ENCODE peak calls at places on chromosomes 5 and 9, in seven cellular contexts. A, E, O, W, B, N and T are unnamed samples.

GRCh38 chr5:94577466-94578245 is 40.7 kb downstream of the KIAA0825 start:
- DNase-seq in O (no peak), B (no peak), A (no peak), N (peak), E (no peak), W (no peak), T (peak)

GRCh38 chr5:13251623-13252367 is 692.7 kb downstream of the DNAH5 start:
- DNase-seq in E (no peak), N (no peak), O (peak), A (peak), W (no peak), B (peak), T (peak)

GRCh38 chr9:91758491-91758981 is 191.5 kb downstream of the ROR2 start:
- DNase-seq in B (no peak), A (peak), O (peak), E (peak), W (peak), N (peak), T (peak)

GRCh38 chr9:27538668-27539067 is 9.1 kb upstream of the MOB3B start:
- DNase-seq in N (no peak), A (no peak), W (no peak), E (no peak), O (no peak), B (no peak), T (no peak)

GRCh38 chr5:179261301-179262125 is 83.7 kb downstream of the ADAMTS2 start:
- DNase-seq in E (no peak), O (peak), A (no peak), N (peak), B (no peak), W (no peak), T (no peak)

GRCh38 chr9:87594218-87594617 is 96.6 kb downstream of the DAPK1 start:
- DNase-seq in A (no peak), O (no peak), B (no peak), W (no peak), N (peak), E (peak), T (peak)

GRCh38 chr5:10733426-10733825 is 27.6 kb downstream of the DAP start:
- DNase-seq in W (no peak), E (no peak), N (no peak), B (no peak), A (no peak), O (no peak), T (no peak)

GRCh38 chr5:28807230-28807629 is 1768.8 kb upstream of the CDH9 start:
- DNase-seq in N (no peak), E (peak), W (no peak), B (no peak), A (no peak), O (no peak), T (no peak)

GRCh38 chr5:134549714-134550113 is 24.2 kb downstream of the JADE2 start:
- DNase-seq in B (no peak), E (peak), N (peak), O (no peak), A (peak), W (no peak), T (peak)

GRCh38 chr5:43485406-43485805 is 1.7 kb upstream of the TMEM267 start:
- DNase-seq in W (peak), N (no peak), O (no peak), E (no peak), A (no peak), B (no peak), T (no peak)

GRCh38 chr5:74974451-74975089 is 77.8 kb downstream of the GCNT4 start:
- DNase-seq in N (no peak), E (no peak), W (no peak), O (no peak), A (no peak), B (no peak), T (no peak)

GRCh38 chr9:129568560-129569505 is 52.1 kb downstream of the C9orf50 start:
- DNase-seq in N (peak), E (no peak), O (peak), A (no peak), W (peak), B (peak), T (no peak)

GRCh38 chr5:61178702-61179101 is 16.4 kb upstream of the SMIM15 start:
- DNase-seq in N (no peak), A (no peak), W (no peak), B (no peak), E (no peak), O (no peak), T (no peak)

GRCh38 chr9:28999806-29000205 is 1426.5 kb upstream of the C9orf72 start:
- DNase-seq in E (no peak), W (no peak), B (no peak), N (no peak), A (no peak), O (no peak), T (no peak)

GRCh38 chr5:131109540-131110255 is 55.4 kb downstream of the HINT1 start:
- DNase-seq in A (peak), B (no peak), W (peak), O (no peak), E (peak), N (peak), T (peak)

GRCh38 chr5:91352831-91353695 is 30.1 kb downstream of the ARRDC3 start:
- DNase-seq in O (no peak), W (no peak), N (no peak), A (no peak), E (no peak), B (no peak), T (no peak)

GRCh38 chr5:5887818-5888217 is 465.3 kb downstream of the ICE1 start:
- DNase-seq in A (no peak), E (no peak), W (no peak), N (no peak), O (no peak), B (no peak), T (no peak)

GRCh38 chr5:448766-449090 is 5.8 kb downstream of the EXOC3 start:
- DNase-seq in B (no peak), O (no peak), A (no peak), W (no peak), E (no peak), N (no peak), T (no peak)

GRCh38 chr9:91101598-91102168 is 260.0 kb downstream of the AUH start:
- DNase-seq in E (no peak), B (no peak), O (peak), N (no peak), A (no peak), W (no peak), T (no peak)

GRCh38 chr5:156329197-156329611 is 2.2 kb downstream of the SGCD start:
- DNase-seq in O (no peak), B (peak), N (peak), A (no peak), E (no peak), W (no peak), T (no peak)

GRCh38 chr5:95042040-95042439 is 242.9 kb downstream of the MCTP1 start:
- DNase-seq in W (no peak), N (no peak), E (no peak), O (no peak), B (no peak), A (no peak), T (no peak)

GRCh38 chr5:112415552-112415951 is 3.5 kb downstream of the EPB41L4A start:
- DNase-seq in N (no peak), B (no peak), E (no peak), O (no peak), W (no peak), A (no peak), T (no peak)

GRCh38 chr9:129406278-129407225 is 214.3 kb downstream of the C9orf50 start:
- DNase-seq in A (no peak), N (no peak), W (peak), O (peak), E (no peak), B (peak), T (no peak)

GRCh38 chr5:112316006-112316405 is 103.1 kb downstream of the EPB41L4A start:
- DNase-seq in A (no peak), E (no peak), B (no peak), W (no peak), O (no peak), N (no peak), T (no peak)

GRCh38 chr5:175814676-175815075 is 56.7 kb upstream of the CPLX2 start:
- DNase-seq in B (peak), W (no peak), E (peak), N (peak), A (no peak), O (no peak), T (peak)

GRCh38 chr9:15498246-15499018 is 12.3 kb downstream of the PSIP1 start:
- DNase-seq in A (no peak), N (no peak), E (no peak), B (no peak), W (no peak), O (no peak), T (no peak)

GRCh38 chr9:77417570-77417969 is 230.6 kb downstream of the GNA14 start:
- DNase-seq in N (peak), O (no peak), B (no peak), W (no peak), A (peak), E (peak), T (peak)

GRCh38 chr9:18587988-18588387 is 114.0 kb downstream of the ADAMTSL1 start:
- DNase-seq in A (no peak), E (peak), B (no peak), O (no peak), N (peak), W (no peak), T (peak)

GRCh38 chr5:123120197-123120596 is 31.2 kb downstream of the PRDM6 start:
- DNase-seq in O (no peak), E (no peak), B (no peak), A (no peak), W (no peak), N (no peak), T (no peak)
- TF ChIP-seq CTCF in O (no peak), E (peak), B (peak), A (no peak), W (no peak), N (peak), T (peak)

GRCh38 chr9:69760278-69760610 is 433 bp upstream of the PTAR1 start:
- DNase-seq in W (no peak), O (no peak), B (no peak), E (no peak), N (no peak), A (no peak), T (no peak)
- H3K4me3 ChIP-seq in W (peak), O (peak), B (peak), E (peak), N (peak), A (peak), T (peak)

GRCh38 chr9:130770679-130771442 is 64.2 kb upstream of the ABL1 start:
- DNase-seq in O (no peak), W (no peak), A (peak), B (no peak), N (peak), E (peak), T (peak)
- TF ChIP-seq CTCF in O (peak), W (peak), A (peak), B (peak), N (peak), E (peak), T (peak)

DNA sequence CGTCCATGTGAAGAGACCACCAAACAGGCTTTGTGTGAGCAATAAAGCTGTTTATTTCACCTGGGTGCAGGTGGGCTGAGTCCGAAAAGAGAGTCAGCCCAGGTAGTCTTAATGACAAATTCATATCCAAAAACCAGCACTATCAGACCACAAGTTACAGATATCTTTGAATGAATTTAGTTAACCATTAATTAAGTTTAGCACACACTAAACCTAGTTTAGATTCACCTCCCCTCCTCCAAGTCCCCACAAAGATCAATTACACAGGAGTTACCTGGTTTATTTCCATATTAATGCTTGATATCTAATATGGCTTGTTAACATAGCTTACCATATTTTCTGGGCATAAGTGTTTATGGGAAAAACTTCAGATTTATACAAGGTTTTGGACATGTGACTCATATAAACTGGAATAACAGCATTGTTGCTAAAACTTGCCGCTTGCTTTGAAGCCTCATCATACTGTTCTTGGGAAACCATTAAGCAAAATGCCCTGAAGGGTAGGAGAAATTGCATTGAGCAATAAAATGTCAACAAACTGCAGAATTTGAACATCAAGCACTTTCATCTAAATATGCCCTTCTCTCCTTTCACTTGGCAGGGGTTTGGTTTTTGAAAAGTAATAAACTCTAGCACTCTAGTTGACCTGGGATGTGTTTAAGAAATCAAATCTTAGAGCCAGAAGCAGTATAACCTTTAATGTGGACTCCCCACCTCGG is 166.9 kb downstream of the SNCAIP start:
- DNase-seq in W (no peak), N (no peak), O (no peak), E (no peak), A (no peak), B (no peak), T (no peak)
- H3K4me3 ChIP-seq in W (no peak), N (no peak), O (no peak), E (no peak), A (no peak), B (no peak), T (no peak)

GRCh38 chr5:33257807-33258491 is 182.8 kb upstream of the TARS1 start:
- DNase-seq in A (peak), E (peak), N (peak), B (no peak), O (no peak), W (no peak), T (peak)
- TF ChIP-seq CTCF in A (no peak), E (no peak), N (peak), B (no peak), O (no peak), W (no peak), T (peak)